ENCODE peak calls at places on chromosomes 5 and 9, in five cellular contexts. D is head of caudate nucleus, U is osteocyte, Q is mesenteric fat pad, Y is GM18507. R is an unnamed sample.

GRCh38 chr9:135887585-135888050 is 19.7 kb downstream of the CAMSAP1 start:
- DNase-seq in D (no peak), U (no peak), Q (peak), Y (no peak), R (peak)

GRCh38 chr9:36074870-36075532 is 38.3 kb downstream of the RECK start:
- DNase-seq in D (peak), U (no peak), Q (no peak), Y (no peak), R (no peak)

GRCh38 chr9:70205366-70206020 is 53.3 kb upstream of the SMC5 start:
- DNase-seq in D (no peak), U (no peak), Q (no peak), Y (no peak), R (no peak)

GRCh38 chr9:123348317-123348992 is 7.5 kb upstream of the CRB2 start:
- DNase-seq in D (no peak), U (no peak), Q (no peak), Y (no peak), R (no peak)

GRCh38 chr5:72920690-72921089 is 35.2 kb upstream of the FCHO2 start:
- DNase-seq in D (no peak), U (no peak), Q (no peak), Y (no peak), R (no peak)

GRCh38 chr9:127837346-127837745 is 17.1 kb downstream of the ENG start:
- DNase-seq in D (no peak), U (no peak), Q (no peak), Y (no peak), R (no peak)

GRCh38 chr5:5356765-5357164 is 65.7 kb upstream of the ICE1 start:
- DNase-seq in D (no peak), U (no peak), Q (no peak), Y (no peak), R (no peak)

GRCh38 chr9:131661954-131662621 is 77.8 kb downstream of the RAPGEF1 start:
- DNase-seq in D (no peak), U (no peak), Q (peak), Y (no peak), R (no peak)

GRCh38 chr5:74538206-74538661 is 102.3 kb downstream of the ENC1 start:
- DNase-seq in D (no peak), U (no peak), Q (no peak), Y (no peak), R (no peak)

GRCh38 chr9:136119259-136120118 is 814 bp upstream of the TMEM250 start:
- DNase-seq in D (no peak), U (no peak), Q (no peak), Y (no peak), R (no peak)

GRCh38 chr9:136629879-136630661 is 32.6 kb upstream of the EGFL7 start:
- DNase-seq in D (peak), U (no peak), Q (no peak), Y (no peak), R (peak)

GRCh38 chr5:134027203-134027582 is 22.4 kb upstream of the VDAC1 start:
- DNase-seq in D (peak), U (no peak), Q (no peak), Y (no peak), R (no peak)

GRCh38 chr5:16773990-16774389 is 157.2 kb upstream of the RETREG1 start:
- DNase-seq in D (peak), U (no peak), Q (no peak), Y (no peak), R (no peak)

GRCh38 chr5:94702729-94703128 is 84.3 kb downstream of the SLF1 start:
- DNase-seq in D (no peak), U (no peak), Q (no peak), Y (no peak), R (no peak)

GRCh38 chr9:132460240-132460639 is 50.2 kb downstream of the CFAP77 start:
- DNase-seq in D (no peak), U (no peak), Q (no peak), Y (no peak), R (no peak)

GRCh38 chr5:55429707-55430253 is 105.0 kb downstream of the PLPP1 start:
- DNase-seq in D (peak), U (no peak), Q (no peak), Y (no peak), R (no peak)

GRCh38 chr5:41793156-41793770 is 77.0 kb downstream of the OXCT1 start:
- DNase-seq in D (no peak), U (no peak), Q (no peak), Y (no peak), R (no peak)

GRCh38 chr9:112754578-112754977 is 4.0 kb downstream of the SNX30 start:
- DNase-seq in D (no peak), U (no peak), Q (no peak), Y (peak), R (no peak)

GRCh38 chr5:157370967-157371366 is 89.0 kb upstream of the NIPAL4 start:
- DNase-seq in D (no peak), U (peak), Q (no peak), Y (no peak), R (no peak)

GRCh38 chr5:108382784-108383358 is 973 bp upstream of the FBXL17 start:
- DNase-seq in D (no peak), U (no peak), Q (no peak), Y (no peak), R (peak)

GRCh38 chr5:154674029-154674428 is 81.1 kb upstream of the LARP1 start:
- DNase-seq in D (no peak), U (no peak), Q (no peak), Y (no peak), R (no peak)

GRCh38 chr9:106376689-106377088 is 486.3 kb upstream of the ZNF462 start:
- DNase-seq in D (no peak), U (no peak), Q (no peak), Y (no peak), R (no peak)

GRCh38 chr9:131031642-131032005 is 22.6 kb downstream of the LAMC3 start:
- DNase-seq in D (no peak), U (no peak), Q (no peak), Y (no peak), R (no peak)

GRCh38 chr9:110592075-110592830 is 12.7 kb upstream of the SVEP1 start:
- DNase-seq in D (no peak), U (no peak), Q (no peak), Y (no peak), R (no peak)

GRCh38 chr9:28166179-28166578 is 592.9 kb upstream of the C9orf72 start:
- DNase-seq in D (no peak), U (no peak), Q (no peak), Y (no peak), R (no peak)

GRCh38 chr5:43034591-43034968 is 5.5 kb downstream of the ANXA2R start:
- DNase-seq in D (no peak), U (no peak), Q (no peak), Y (no peak), R (no peak)

GRCh38 chr5:156981481-156981880 is 18.5 kb upstream of the TIMD4 start:
- DNase-seq in D (no peak), U (no peak), Q (no peak), Y (no peak), R (no peak)

GRCh38 chr9:114397848-114398605 is 10.2 kb upstream of the AKNA start:
- DNase-seq in D (peak), U (peak), Q (peak), Y (peak), R (peak)

GRCh38 chr5:118520771-118521415 is 467.5 kb downstream of the DTWD2 start:
- DNase-seq in D (no peak), U (no peak), Q (no peak), Y (no peak), R (no peak)

R was measured in natural killer cell.